ENCODE peak calls at places on chromosomes 3 and 15, in seven cellular contexts. One of them, this sample, is unnamed.

GRCh38 chr15:69807752-69808151 is 290.0 kb downstream of the TLE3 start:
- DNase-seq in D341Med: no peak
- DNase-seq in activated CD4-positive, alpha-beta T cell treated with anti-CD3 and anti-CD28 coated beads, Interleukin-2, amount 50 U/mL, for 24 hours: no peak
- DNase-seq in GDM1: no peak
- DNase-seq in HFFc6: peak
- DNase-seq in keratinocyte: no peak
- DNase-seq in left ventricle myocardium inferior: no peak
- DNase-seq in this sample: no peak

GRCh38 chr3:46021516-46021915 is 5.8 kb downstream of the XCR1 start:
- DNase-seq in HFFc6: no peak
- DNase-seq in left ventricle myocardium inferior: no peak
- DNase-seq in activated CD4-positive, alpha-beta T cell treated with anti-CD3 and anti-CD28 coated beads, Interleukin-2, amount 50 U/mL, for 24 hours: no peak
- DNase-seq in D341Med: no peak
- DNase-seq in GDM1: no peak
- DNase-seq in keratinocyte: no peak
- DNase-seq in this sample: no peak

GRCh38 chr3:143298380-143298779 is 178.8 kb downstream of the CHST2 start:
- DNase-seq in GDM1: no peak
- DNase-seq in activated CD4-positive, alpha-beta T cell treated with anti-CD3 and anti-CD28 coated beads, Interleukin-2, amount 50 U/mL, for 24 hours: no peak
- DNase-seq in keratinocyte: no peak
- DNase-seq in left ventricle myocardium inferior: no peak
- DNase-seq in D341Med: no peak
- DNase-seq in HFFc6: no peak
- DNase-seq in this sample: no peak

GRCh38 chr3:52088445-52089367 is 32.3 kb upstream of the DUSP7 start:
- DNase-seq in keratinocyte: no peak
- DNase-seq in left ventricle myocardium inferior: no peak
- DNase-seq in GDM1: peak
- DNase-seq in D341Med: no peak
- DNase-seq in HFFc6: peak
- DNase-seq in activated CD4-positive, alpha-beta T cell treated with anti-CD3 and anti-CD28 coated beads, Interleukin-2, amount 50 U/mL, for 24 hours: no peak
- DNase-seq in this sample: no peak

GRCh38 chr3:18238721-18239331 is 186.3 kb downstream of the SATB1 start:
- DNase-seq in GDM1: no peak
- DNase-seq in D341Med: no peak
- DNase-seq in HFFc6: no peak
- DNase-seq in keratinocyte: no peak
- DNase-seq in left ventricle myocardium inferior: no peak
- DNase-seq in activated CD4-positive, alpha-beta T cell treated with anti-CD3 and anti-CD28 coated beads, Interleukin-2, amount 50 U/mL, for 24 hours: no peak
- DNase-seq in this sample: no peak

GRCh38 chr3:102346897-102347296 is 87.9 kb upstream of the ZPLD1 start:
- DNase-seq in left ventricle myocardium inferior: no peak
- DNase-seq in keratinocyte: no peak
- DNase-seq in HFFc6: no peak
- DNase-seq in GDM1: no peak
- DNase-seq in D341Med: no peak
- DNase-seq in activated CD4-positive, alpha-beta T cell treated with anti-CD3 and anti-CD28 coated beads, Interleukin-2, amount 50 U/mL, for 24 hours: no peak
- DNase-seq in this sample: no peak

GRCh38 chr15:28955160-28955502 is 69.4 kb downstream of the APBA2 start:
- DNase-seq in activated CD4-positive, alpha-beta T cell treated with anti-CD3 and anti-CD28 coated beads, Interleukin-2, amount 50 U/mL, for 24 hours: no peak
- DNase-seq in HFFc6: no peak
- DNase-seq in left ventricle myocardium inferior: no peak
- DNase-seq in D341Med: no peak
- DNase-seq in keratinocyte: no peak
- DNase-seq in GDM1: peak
- DNase-seq in this sample: no peak

GRCh38 chr3:125292015-125292414 is 79.5 kb upstream of the SLC12A8 start:
- DNase-seq in HFFc6: no peak
- DNase-seq in left ventricle myocardium inferior: no peak
- DNase-seq in activated CD4-positive, alpha-beta T cell treated with anti-CD3 and anti-CD28 coated beads, Interleukin-2, amount 50 U/mL, for 24 hours: no peak
- DNase-seq in GDM1: no peak
- DNase-seq in keratinocyte: no peak
- DNase-seq in D341Med: no peak
- DNase-seq in this sample: no peak

GRCh38 chr15:33547876-33548275 is 237.1 kb downstream of the RYR3 start:
- DNase-seq in left ventricle myocardium inferior: no peak
- DNase-seq in D341Med: no peak
- DNase-seq in keratinocyte: no peak
- DNase-seq in activated CD4-positive, alpha-beta T cell treated with anti-CD3 and anti-CD28 coated beads, Interleukin-2, amount 50 U/mL, for 24 hours: no peak
- DNase-seq in GDM1: peak
- DNase-seq in HFFc6: peak
- DNase-seq in this sample: no peak

GRCh38 chr3:15295506-15295905 is 36.9 kb downstream of the SH3BP5 start:
- DNase-seq in activated CD4-positive, alpha-beta T cell treated with anti-CD3 and anti-CD28 coated beads, Interleukin-2, amount 50 U/mL, for 24 hours: no peak
- DNase-seq in left ventricle myocardium inferior: no peak
- DNase-seq in keratinocyte: no peak
- DNase-seq in HFFc6: peak
- DNase-seq in D341Med: no peak
- DNase-seq in GDM1: no peak
- DNase-seq in this sample: no peak

GRCh38 chr3:79367066-79367465 is 400.7 kb downstream of the ROBO1 start:
- DNase-seq in keratinocyte: no peak
- DNase-seq in HFFc6: peak
- DNase-seq in GDM1: no peak
- DNase-seq in D341Med: no peak
- DNase-seq in activated CD4-positive, alpha-beta T cell treated with anti-CD3 and anti-CD28 coated beads, Interleukin-2, amount 50 U/mL, for 24 hours: no peak
- DNase-seq in left ventricle myocardium inferior: no peak
- DNase-seq in this sample: no peak

GRCh38 chr3:57192028-57192427 is 7.8 kb downstream of the HESX1 start:
- DNase-seq in activated CD4-positive, alpha-beta T cell treated with anti-CD3 and anti-CD28 coated beads, Interleukin-2, amount 50 U/mL, for 24 hours: no peak
- DNase-seq in HFFc6: no peak
- DNase-seq in keratinocyte: no peak
- DNase-seq in D341Med: no peak
- DNase-seq in left ventricle myocardium inferior: no peak
- DNase-seq in GDM1: no peak
- DNase-seq in this sample: no peak

GRCh38 chr3:194761384-194761783 is 75.7 kb downstream of the FAM43A start:
- DNase-seq in D341Med: no peak
- DNase-seq in HFFc6: no peak
- DNase-seq in left ventricle myocardium inferior: peak
- DNase-seq in GDM1: no peak
- DNase-seq in activated CD4-positive, alpha-beta T cell treated with anti-CD3 and anti-CD28 coated beads, Interleukin-2, amount 50 U/mL, for 24 hours: no peak
- DNase-seq in keratinocyte: no peak
- DNase-seq in this sample: no peak

GRCh38 chr15:33156021-33156420 is 38.5 kb downstream of the FMN1 start:
- DNase-seq in HFFc6: no peak
- DNase-seq in left ventricle myocardium inferior: no peak
- DNase-seq in keratinocyte: no peak
- DNase-seq in D341Med: no peak
- DNase-seq in activated CD4-positive, alpha-beta T cell treated with anti-CD3 and anti-CD28 coated beads, Interleukin-2, amount 50 U/mL, for 24 hours: no peak
- DNase-seq in GDM1: no peak
- DNase-seq in this sample: no peak

GRCh38 chr3:184639351-184639750 is 72.5 kb downstream of the MAGEF1 start:
- DNase-seq in left ventricle myocardium inferior: no peak
- DNase-seq in activated CD4-positive, alpha-beta T cell treated with anti-CD3 and anti-CD28 coated beads, Interleukin-2, amount 50 U/mL, for 24 hours: no peak
- DNase-seq in keratinocyte: no peak
- DNase-seq in HFFc6: no peak
- DNase-seq in D341Med: no peak
- DNase-seq in GDM1: no peak
- DNase-seq in this sample: no peak

GRCh38 chr3:46892285-46893145 is 15.0 kb downstream of the PTH1R start:
- DNase-seq in activated CD4-positive, alpha-beta T cell treated with anti-CD3 and anti-CD28 coated beads, Interleukin-2, amount 50 U/mL, for 24 hours: no peak
- DNase-seq in keratinocyte: no peak
- DNase-seq in HFFc6: peak
- DNase-seq in left ventricle myocardium inferior: peak
- DNase-seq in D341Med: no peak
- DNase-seq in GDM1: no peak
- DNase-seq in this sample: no peak

GRCh38 chr3:71056327-71056726 is 527.2 kb downstream of the FOXP1 start:
- DNase-seq in activated CD4-positive, alpha-beta T cell treated with anti-CD3 and anti-CD28 coated beads, Interleukin-2, amount 50 U/mL, for 24 hours: no peak
- DNase-seq in left ventricle myocardium inferior: no peak
- DNase-seq in D341Med: no peak
- DNase-seq in keratinocyte: no peak
- DNase-seq in HFFc6: no peak
- DNase-seq in GDM1: no peak
- DNase-seq in this sample: no peak

GRCh38 chr3:153246805-153247204 is 84.8 kb downstream of the RAP2B start:
- DNase-seq in HFFc6: peak
- DNase-seq in left ventricle myocardium inferior: no peak
- DNase-seq in activated CD4-positive, alpha-beta T cell treated with anti-CD3 and anti-CD28 coated beads, Interleukin-2, amount 50 U/mL, for 24 hours: no peak
- DNase-seq in GDM1: no peak
- DNase-seq in D341Med: no peak
- DNase-seq in keratinocyte: no peak
- DNase-seq in this sample: no peak

GRCh38 chr15:40872791-40873526 is 1.1 kb downstream of the RHOV start:
- DNase-seq in keratinocyte: no peak
- DNase-seq in left ventricle myocardium inferior: no peak
- DNase-seq in GDM1: no peak
- DNase-seq in HFFc6: no peak
- DNase-seq in activated CD4-positive, alpha-beta T cell treated with anti-CD3 and anti-CD28 coated beads, Interleukin-2, amount 50 U/mL, for 24 hours: no peak
- DNase-seq in D341Med: peak
- DNase-seq in this sample: no peak

GRCh38 chr3:8416965-8417364 is 84.7 kb upstream of the LMCD1 start:
- DNase-seq in activated CD4-positive, alpha-beta T cell treated with anti-CD3 and anti-CD28 coated beads, Interleukin-2, amount 50 U/mL, for 24 hours: no peak
- DNase-seq in left ventricle myocardium inferior: no peak
- DNase-seq in keratinocyte: no peak
- DNase-seq in D341Med: no peak
- DNase-seq in GDM1: no peak
- DNase-seq in HFFc6: no peak
- DNase-seq in this sample: no peak

GRCh38 chr15:63908986-63909385 is 75.2 kb upstream of the HERC1 start:
- DNase-seq in activated CD4-positive, alpha-beta T cell treated with anti-CD3 and anti-CD28 coated beads, Interleukin-2, amount 50 U/mL, for 24 hours: no peak
- DNase-seq in left ventricle myocardium inferior: no peak
- DNase-seq in GDM1: peak
- DNase-seq in HFFc6: peak
- DNase-seq in D341Med: no peak
- DNase-seq in keratinocyte: peak
- DNase-seq in this sample: no peak

GRCh38 chr3:148205945-148206845 is 491.5 kb upstream of the AGTR1 start:
- DNase-seq in left ventricle myocardium inferior: no peak
- DNase-seq in D341Med: no peak
- DNase-seq in GDM1: no peak
- DNase-seq in HFFc6: no peak
- DNase-seq in keratinocyte: no peak
- DNase-seq in activated CD4-positive, alpha-beta T cell treated with anti-CD3 and anti-CD28 coated beads, Interleukin-2, amount 50 U/mL, for 24 hours: no peak
- DNase-seq in this sample: no peak